ENCODE peak calls at places on chromosomes 12 and 14, in six cellular contexts. M, D, J, F, K and P are unnamed samples.

GRCh38 chr14:92108345-92109254 is 2.2 kb upstream of the ATXN3 start:
- DNase-seq in D (no peak), J (no peak), F (no peak), M (no peak), K (peak), P (no peak)

GRCh38 chr12:6082613-6083012 is 41.9 kb downstream of the VWF start:
- DNase-seq in F (no peak), M (no peak), J (no peak), K (no peak), D (no peak), P (no peak)

GRCh38 chr12:114166360-114166759 is 200.2 kb upstream of the RBM19 start:
- DNase-seq in F (no peak), J (no peak), K (no peak), M (no peak), D (no peak), P (no peak)

GRCh38 chr12:32273712-32274111 is 125.6 kb upstream of the FGD4 start:
- DNase-seq in M (peak), J (no peak), D (no peak), F (no peak), K (no peak), P (peak)

GRCh38 chr14:36161781-36162180 is 14.7 kb downstream of the PTCSC3 start:
- DNase-seq in M (peak), D (no peak), F (no peak), K (no peak), J (no peak), P (no peak)

GRCh38 chr12:131269551-131269950 is 315.8 kb downstream of the ADGRD1 start:
- DNase-seq in M (no peak), D (no peak), J (no peak), K (no peak), F (no peak), P (no peak)

GRCh38 chr12:27777141-27777540 is 2.9 kb upstream of the KLHL42 start:
- DNase-seq in D (no peak), J (no peak), K (no peak), M (no peak), F (no peak), P (no peak)

GRCh38 chr14:90397401-90398314 is 829 bp downstream of the CALM1 start:
- DNase-seq in J (peak), M (peak), K (peak), F (peak), D (peak), P (peak)

GRCh38 chr14:31037709-31038221 is 11.6 kb upstream of the STRN3 start:
- DNase-seq in F (no peak), M (no peak), K (no peak), D (no peak), J (no peak), P (no peak)

GRCh38 chr14:68651652-68652432 is 141.0 kb downstream of the ZFP36L1 start:
- DNase-seq in K (no peak), D (peak), J (peak), F (no peak), M (no peak), P (peak)

GRCh38 chr14:69643430-69644200 is 32.2 kb downstream of the SUSD6 start:
- DNase-seq in D (peak), K (no peak), F (peak), J (no peak), M (peak), P (no peak)

GRCh38 chr12:132503611-132504204 is 13.8 kb downstream of the FBRSL1 start:
- DNase-seq in K (no peak), D (no peak), M (no peak), F (no peak), J (no peak), P (no peak)

GRCh38 chr12:41011939-41012338 is 176.2 kb upstream of the PDZRN4 start:
- DNase-seq in F (no peak), J (no peak), M (no peak), D (no peak), K (no peak), P (no peak)

GRCh38 chr12:86666311-86666710 is 410.1 kb upstream of the MGAT4C start:
- DNase-seq in F (no peak), J (no peak), K (no peak), M (no peak), D (no peak), P (no peak)

GRCh38 chr12:45933504-45933903 is 56.9 kb downstream of the SCAF11 start:
- DNase-seq in J (no peak), M (no peak), F (no peak), D (no peak), K (no peak), P (no peak)

GRCh38 chr14:68293404-68293803 is 473.8 kb downstream of the RAD51B start:
- DNase-seq in F (no peak), M (peak), J (no peak), D (no peak), K (no peak), P (peak)

GRCh38 chr12:60714141-60714900 is 1118.5 kb downstream of the SLC16A7 start:
- DNase-seq in F (no peak), K (no peak), D (no peak), J (no peak), M (no peak), P (no peak)

GRCh38 chr14:69580009-69580577 is 5.4 kb upstream of the CCDC177 start:
- DNase-seq in F (peak), J (no peak), D (no peak), K (no peak), M (no peak), P (no peak)

GRCh38 chr12:85835417-85835809 is 796 bp downstream of the RASSF9 start:
- DNase-seq in K (no peak), M (no peak), D (no peak), J (no peak), F (no peak), P (no peak)

GRCh38 chr12:46299846-46300245 is 31.0 kb upstream of the SLC38A1 start:
- DNase-seq in F (no peak), D (no peak), K (no peak), M (no peak), J (no peak), P (no peak)

GRCh38 chr14:92880851-92881250 is 42.1 kb upstream of the CHGA start:
- DNase-seq in M (no peak), J (no peak), F (no peak), D (no peak), K (no peak), P (no peak)

GRCh38 chr12:20283467-20283866 is 84.9 kb upstream of the PDE3A start:
- DNase-seq in K (no peak), F (no peak), D (no peak), J (no peak), M (no peak), P (no peak)
- TF ChIP-seq POLR2A in K (no peak), F (no peak), D (no peak), J (no peak), M (no peak), P (no peak)

GRCh38 chr12:52006726-52007157 is at the start of gene TAMALIN:
- DNase-seq in J (peak), M (peak), F (peak), K (peak), D (peak), P (peak)
- TF ChIP-seq POLR2AphosphoS5 in J (peak), M (peak), F (peak), K (no peak), D (peak), P (peak)

DNA sequence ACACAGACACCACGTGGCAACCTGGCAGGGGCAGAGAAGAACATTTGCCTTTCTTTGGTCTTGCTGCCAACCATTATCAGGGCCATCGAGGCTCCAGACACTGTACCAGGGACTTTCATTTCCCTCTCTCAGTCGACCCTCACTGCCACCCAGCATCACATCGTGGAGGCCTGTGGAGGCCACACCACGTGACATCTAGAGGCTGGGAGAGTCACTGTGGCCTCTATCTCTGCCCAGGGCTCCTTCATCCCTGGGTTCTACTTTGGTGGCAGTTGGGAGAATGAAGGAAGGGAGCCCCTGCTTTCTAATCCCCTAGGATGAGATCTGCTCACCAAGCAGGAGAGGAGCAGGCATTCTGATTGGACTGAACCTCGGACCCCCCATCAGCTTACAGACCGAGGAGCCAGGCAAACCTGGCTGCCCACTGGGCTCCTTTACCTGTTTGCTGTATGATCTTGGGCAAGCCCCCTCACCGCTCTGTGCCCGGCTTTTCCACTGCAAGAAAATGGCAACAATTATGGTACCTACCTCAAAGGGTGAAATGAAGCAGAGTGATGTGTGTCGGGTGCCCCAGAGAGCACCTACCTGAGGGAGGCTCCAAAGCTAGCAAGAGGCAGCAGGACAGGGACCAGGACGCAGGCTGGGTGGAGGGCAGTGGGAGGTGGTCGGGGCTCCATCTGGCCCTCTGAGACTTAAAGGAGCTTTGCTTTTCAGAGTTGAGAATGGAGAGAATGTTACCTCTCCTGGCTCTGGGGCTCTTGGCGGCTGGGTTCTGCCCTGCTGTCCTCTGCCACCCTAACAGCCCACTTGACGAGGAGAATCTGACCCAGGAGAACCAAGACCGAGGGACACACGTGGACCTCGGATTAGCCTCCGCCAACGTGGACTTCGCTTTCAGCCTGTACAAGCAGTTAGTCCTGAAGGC is 1.8 kb downstream of the SERPINA3 start:
- DNase-seq in K (no peak), M (no peak), F (no peak), J (peak), D (no peak), P (peak)
- TF ChIP-seq POLR2A in K (no peak), M (no peak), F (no peak), J (no peak), D (no peak), P (no peak)

GRCh38 chr14:99263564-99264330 is 8.2 kb downstream of the BCL11B start:
- DNase-seq in D (no peak), M (no peak), K (no peak), J (no peak), F (no peak), P (no peak)

GRCh38 chr14:99265571-99265970 is 6.4 kb downstream of the BCL11B start:
- DNase-seq in D (no peak), K (no peak), F (no peak), M (no peak), J (no peak), P (no peak)

GRCh38 chr14:99262977-99263448 is 9.0 kb downstream of the BCL11B start:
- DNase-seq in F (no peak), M (no peak), K (no peak), D (no peak), J (no peak), P (peak)

GRCh38 chr14:99266181-99267178 is 5.5 kb downstream of the BCL11B start:
- DNase-seq in M (peak), J (peak), D (peak), F (peak), K (no peak), P (peak)

DNA sequence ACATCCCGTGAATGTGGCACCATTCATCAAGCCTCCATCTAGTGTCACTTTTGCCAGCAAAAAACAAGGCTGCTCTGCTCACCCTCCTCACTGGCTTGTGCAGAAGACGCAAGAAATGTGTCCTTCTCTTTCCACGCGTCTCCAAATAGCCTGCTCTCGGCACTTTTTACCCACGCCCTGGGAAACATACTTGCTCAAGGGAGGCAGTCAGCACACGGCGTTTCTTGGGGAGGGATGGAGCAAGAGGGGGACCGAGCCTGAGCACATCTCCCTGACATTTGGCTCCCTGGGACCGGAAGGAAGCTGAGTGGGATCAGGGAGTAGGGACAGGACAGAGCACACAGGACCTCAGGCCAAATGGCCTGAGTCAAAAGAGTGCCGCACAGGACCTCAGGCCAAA is 7.3 kb downstream of the BCL11B start:
- DNase-seq in M (no peak), K (no peak), J (no peak), D (no peak), F (no peak), P (peak)
- TF ChIP-seq POLR2AphosphoS5 in M (no peak), K (no peak), J (peak), D (no peak), F (no peak), P (no peak)

GRCh38 chr14:24271134-24271833 is at the start of gene RABGGTA:
- DNase-seq in J (peak), M (peak), K (peak), F (peak), D (peak), P (peak)
- TF ChIP-seq POLR2A in J (peak), M (peak), K (peak), F (no peak), D (peak), P (peak)